ENCODE peak calls at places on chromosomes 12 and 14, in eight cellular contexts. O is psoas muscle, C is fibroblast of lung, Z is HFF-Myc, P is astrocyte of the spinal cord, D is fibroblast of villous mesenchyme, A is cardiac fibroblast, M is AG10803. H is an unnamed sample.

GRCh38 chr14:85439696-85440328 is 90.1 kb upstream of the FLRT2 start:
- DNase-seq in C (peak; percentile 79), P (peak; percentile 44), M (peak; percentile 94), O (no peak), Z (no peak), A (peak; percentile 77), D (no peak), H (no peak)

GRCh38 chr14:52338282-52338681 is 24.2 kb downstream of the PTGER2 start:
- DNase-seq in P (peak; percentile 61), M (no peak), C (peak; percentile 76), A (peak; percentile 71), D (peak; percentile 65), Z (no peak), O (no peak), H (no peak)

GRCh38 chr14:57847096-57847495 is 18.8 kb downstream of the SLC35F4 start:
- DNase-seq in M (peak; percentile 83), C (peak; percentile 37), O (no peak), D (peak; percentile 13), Z (peak; percentile 52), P (peak; percentile 50), A (peak; percentile 45), H (no peak)

GRCh38 chr12:109020136-109020535 is 732 bp downstream of the SVOP start:
- DNase-seq in P (no peak), D (no peak), C (no peak), M (no peak), A (no peak), Z (no peak), O (no peak), H (no peak)

GRCh38 chr14:61860294-61860918 is 98.2 kb downstream of the SNAPC1 start:
- DNase-seq in M (peak; percentile 42), P (peak; percentile 37), O (no peak), A (peak; percentile 48), D (peak; percentile 41), C (peak; percentile 24), Z (peak; percentile 12), H (no peak)

GRCh38 chr12:120814203-120814902 is 88.7 kb downstream of the ACADS start:
- DNase-seq in C (no peak), A (no peak), O (no peak), D (no peak), Z (no peak), P (no peak), M (no peak), H (no peak)

GRCh38 chr12:111330800-111331752 is 37.8 kb downstream of the PHETA1 start:
- DNase-seq in C (peak; percentile 45), P (peak; percentile 50), D (peak; percentile 55), O (no peak), M (peak; percentile 54), Z (peak; percentile 15), A (peak; percentile 38), H (peak; percentile 7)

GRCh38 chr14:20477211-20477876 is 8.1 kb downstream of the PNP start:
- DNase-seq in C (peak; percentile 79), M (no peak), A (peak; percentile 89), P (peak; percentile 58), O (no peak), Z (no peak), D (peak; percentile 90), H (no peak)

GRCh38 chr14:102124419-102124818 is 15.3 kb upstream of the WDR20 start:
- DNase-seq in A (no peak), M (no peak), P (no peak), Z (no peak), D (no peak), C (no peak), O (no peak), H (no peak)

GRCh38 chr14:99724939-99725773 is 41.1 kb downstream of the CYP46A1 start:
- DNase-seq in O (no peak), A (no peak), Z (no peak), P (no peak), D (no peak), C (no peak), M (no peak), H (no peak)

GRCh38 chr14:53663709-53664108 is 292.9 kb downstream of the BMP4 start:
- DNase-seq in O (no peak), Z (no peak), C (peak; percentile 12), D (peak; percentile 43), A (peak; percentile 52), P (peak; percentile 33), M (peak; percentile 1), H (no peak)
- TF ChIP-seq CTCF in O (no peak), Z (peak; percentile 62), C (peak; percentile 41), D (peak; percentile 59), A (peak; percentile 52), P (peak; percentile 58), M (peak; percentile 42), H (peak; percentile 64)

GRCh38 chr12:20280515-20280914 is 87.8 kb upstream of the PDE3A start:
- DNase-seq in A (peak; percentile 60), Z (no peak), D (peak; percentile 8), C (peak; percentile 33), P (no peak), O (no peak), M (no peak), H (no peak)
- H3K4me3 ChIP-seq in A (no peak overlapping the region), Z (no peak overlapping the region), D (no peak overlapping the region), C (no peak overlapping the region), P (no peak overlapping the region), O (no peak overlapping the region), M (no peak overlapping the region), H (no peak overlapping the region)

DNA sequence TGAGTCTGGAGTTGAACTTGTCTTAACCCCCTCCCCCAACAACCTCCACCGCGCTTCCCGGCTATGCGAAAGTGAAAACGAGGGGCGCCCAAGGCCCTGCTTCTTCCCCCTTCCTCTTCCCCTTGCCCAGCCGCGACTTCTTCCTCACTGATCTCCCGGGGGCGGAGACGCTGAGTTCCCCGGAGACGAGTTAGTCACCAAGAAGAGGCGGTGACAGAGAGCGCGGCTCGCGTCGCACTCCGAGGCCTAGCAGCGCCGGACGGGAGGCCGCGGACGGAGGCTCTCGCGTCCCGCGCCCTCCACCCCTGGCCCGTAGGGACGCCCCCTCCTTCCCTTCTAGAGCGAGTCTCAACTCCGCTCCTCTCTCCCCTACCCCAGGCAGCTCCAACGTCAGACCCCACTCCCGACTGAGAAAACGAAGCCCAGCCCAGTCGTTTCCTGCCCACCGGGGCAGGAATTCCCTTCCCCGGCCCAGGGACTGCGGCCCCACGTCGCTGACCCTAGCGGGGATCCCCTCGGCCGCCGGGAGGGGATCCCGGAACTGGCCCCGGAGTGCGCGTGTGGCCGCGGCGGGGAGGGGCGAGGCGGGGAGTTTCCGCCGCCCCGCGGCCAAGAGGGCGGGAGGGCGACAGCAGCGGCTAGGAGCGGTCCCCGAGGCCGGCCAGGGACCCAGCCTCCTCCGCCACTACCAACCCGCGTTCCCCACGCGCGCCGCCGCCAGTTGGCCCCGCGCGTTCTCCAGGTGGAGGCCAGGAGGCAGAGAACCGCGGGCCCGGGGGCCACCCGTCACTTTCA is 1.4 kb downstream of the BAZ1A start:
- DNase-seq in D (peak; percentile 81), M (peak; percentile 67), Z (peak; percentile 47), C (peak; percentile 74), P (peak; percentile 71), A (peak; percentile 71), O (peak; percentile 88), H (no peak)
- TF ChIP-seq CTCF in D (no peak), M (no peak), Z (no peak), C (no peak), P (no peak), A (no peak), O (no peak), H (no peak)

DNA sequence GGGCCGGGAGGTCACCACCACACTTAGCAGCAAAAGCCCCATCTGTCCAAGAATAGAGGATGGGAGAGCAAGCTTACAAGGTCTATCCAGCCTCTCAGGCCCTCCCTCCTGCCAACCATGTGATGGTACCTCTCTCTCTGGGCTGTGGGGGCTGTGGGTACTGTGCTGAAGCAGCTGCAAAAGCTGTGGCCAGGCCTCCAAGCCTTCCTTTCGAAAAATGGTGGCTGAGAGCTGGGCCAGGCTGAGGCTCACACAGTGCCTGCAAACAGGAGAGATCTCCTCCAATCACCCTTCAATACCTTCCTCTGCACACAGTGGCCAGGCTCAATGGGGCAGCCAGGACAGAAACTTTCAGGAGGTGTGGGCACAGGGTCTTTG is 1.1 kb downstream of the IPO4 start:
- DNase-seq in Z (no peak), D (no peak), P (no peak), C (no peak), O (no peak), M (no peak), A (no peak), H (no peak)
- H3K4me3 ChIP-seq in Z (peak overlapping the region; percentile 89), D (peak overlapping the region; percentile 76), P (peak overlapping the region; percentile 87), C (peak overlapping the region; percentile 78), O (peak overlapping the region; percentile 90), M (peak overlapping the region; percentile 83), A (peak overlapping the region; percentile 78), H (peak overlapping the region; percentile 70)

DNA sequence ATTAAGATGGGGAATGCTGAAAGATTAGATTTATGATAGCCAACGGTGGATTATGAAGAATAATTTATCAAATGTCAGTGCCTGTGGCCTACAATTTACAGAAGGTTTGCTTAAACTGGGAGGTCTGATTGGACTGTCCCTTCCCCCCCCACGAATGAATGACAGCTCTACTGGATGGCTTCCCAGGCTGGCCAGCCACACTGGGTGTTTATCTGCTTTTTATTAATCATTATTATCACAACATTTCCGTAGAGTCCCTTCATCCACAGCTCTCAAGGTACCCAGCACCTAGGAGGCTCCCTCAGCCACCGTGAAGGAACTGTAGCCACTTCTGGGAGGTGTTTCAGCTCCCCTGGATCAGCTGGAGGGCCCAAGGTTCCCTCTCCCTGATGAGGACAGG is 78.9 kb downstream of the ADCK1 start:
- DNase-seq in P (no peak), Z (no peak), C (no peak), O (no peak), A (no peak), M (no peak), D (no peak), H (no peak)
- TF ChIP-seq CTCF in P (no peak), Z (no peak), C (no peak), O (no peak), A (no peak), M (no peak), D (no peak), H (no peak)